ENCODE peak calls at places on chromosomes 5 and 9, in six cellular contexts. One of them, this sample, is unnamed.

GRCh38 chr5:148844433-148845279 is 18.2 kb downstream of the ADRB2 start:
- DNase-seq in GDM1: no peak
- DNase-seq in AG09309: no peak
- DNase-seq in SW 1271: no peak
- DNase-seq in iris pigment epithelial cell: no peak
- DNase-seq in GM03348: no peak
- DNase-seq in this sample: no peak

GRCh38 chr9:93197670-93198069 is 13.7 kb downstream of the WNK2 start:
- DNase-seq in SW 1271: no peak
- DNase-seq in iris pigment epithelial cell: no peak
- DNase-seq in GM03348: no peak
- DNase-seq in AG09309: no peak
- DNase-seq in GDM1: no peak
- DNase-seq in this sample: no peak

GRCh38 chr9:132516301-132516700 is 66.1 kb upstream of the BARHL1 start:
- DNase-seq in GM03348: no peak
- DNase-seq in iris pigment epithelial cell: no peak
- DNase-seq in AG09309: no peak
- DNase-seq in SW 1271: no peak
- DNase-seq in GDM1: no peak
- DNase-seq in this sample: no peak

GRCh38 chr5:172739385-172739784 is 31.6 kb downstream of the DUSP1 start:
- DNase-seq in GDM1: no peak
- DNase-seq in SW 1271: no peak
- DNase-seq in iris pigment epithelial cell: no peak
- DNase-seq in AG09309: no peak
- DNase-seq in GM03348: no peak
- DNase-seq in this sample: no peak

GRCh38 chr5:1853531-1853930 is 29.2 kb downstream of the IRX4 start:
- DNase-seq in GDM1: no peak
- DNase-seq in GM03348: no peak
- DNase-seq in iris pigment epithelial cell: no peak
- DNase-seq in AG09309: no peak
- DNase-seq in SW 1271: no peak
- DNase-seq in this sample: no peak

GRCh38 chr9:129177443-129177790 is 644 bp downstream of the IER5L start:
- DNase-seq in GDM1: no peak
- DNase-seq in AG09309: no peak
- DNase-seq in SW 1271: no peak
- DNase-seq in GM03348: peak
- DNase-seq in iris pigment epithelial cell: no peak
- DNase-seq in this sample: no peak

GRCh38 chr9:6566409-6567139 is 79.0 kb downstream of the GLDC start:
- DNase-seq in GDM1: peak
- DNase-seq in GM03348: peak
- DNase-seq in iris pigment epithelial cell: peak
- DNase-seq in SW 1271: peak
- DNase-seq in AG09309: peak
- DNase-seq in this sample: peak

GRCh38 chr9:124282442-124283231 is 24.9 kb downstream of the NEK6 start:
- DNase-seq in GM03348: peak
- DNase-seq in GDM1: no peak
- DNase-seq in AG09309: no peak
- DNase-seq in iris pigment epithelial cell: peak
- DNase-seq in SW 1271: no peak
- DNase-seq in this sample: no peak

GRCh38 chr9:101119206-101119819 is 90.8 kb downstream of the PLPPR1 start:
- DNase-seq in iris pigment epithelial cell: peak
- DNase-seq in GDM1: no peak
- DNase-seq in GM03348: peak
- DNase-seq in SW 1271: peak
- DNase-seq in AG09309: no peak
- DNase-seq in this sample: no peak

GRCh38 chr9:35930990-35931389 is 21.7 kb downstream of the SPAAR start:
- DNase-seq in iris pigment epithelial cell: no peak
- DNase-seq in GM03348: no peak
- DNase-seq in SW 1271: no peak
- DNase-seq in GDM1: no peak
- DNase-seq in AG09309: no peak
- DNase-seq in this sample: no peak

GRCh38 chr5:127601601-127602000 is 47.3 kb upstream of the CTXN3 start:
- DNase-seq in GDM1: no peak
- DNase-seq in iris pigment epithelial cell: no peak
- DNase-seq in GM03348: no peak
- DNase-seq in SW 1271: no peak
- DNase-seq in AG09309: no peak
- DNase-seq in this sample: no peak

GRCh38 chr5:145683426-145683825 is 151.7 kb downstream of the PRELID2 start:
- DNase-seq in iris pigment epithelial cell: no peak
- DNase-seq in AG09309: no peak
- DNase-seq in GDM1: no peak
- DNase-seq in SW 1271: no peak
- DNase-seq in GM03348: no peak
- DNase-seq in this sample: no peak

GRCh38 chr5:14097998-14098471 is 45.1 kb upstream of the TRIO start:
- DNase-seq in GDM1: no peak
- DNase-seq in GM03348: peak
- DNase-seq in iris pigment epithelial cell: peak
- DNase-seq in AG09309: peak
- DNase-seq in SW 1271: peak
- DNase-seq in this sample: no peak

GRCh38 chr9:88378317-88378716 is 9.9 kb upstream of the SPIN1 start:
- DNase-seq in SW 1271: no peak
- DNase-seq in GM03348: no peak
- DNase-seq in iris pigment epithelial cell: peak
- DNase-seq in GDM1: no peak
- DNase-seq in AG09309: no peak
- DNase-seq in this sample: no peak

GRCh38 chr5:117182104-117182503 is 607.5 kb upstream of the SEMA6A start:
- DNase-seq in AG09309: no peak
- DNase-seq in GM03348: no peak
- DNase-seq in SW 1271: no peak
- DNase-seq in GDM1: no peak
- DNase-seq in iris pigment epithelial cell: no peak
- DNase-seq in this sample: no peak

GRCh38 chr9:134957165-134957944 is 39.6 kb upstream of the FCN1 start:
- DNase-seq in iris pigment epithelial cell: no peak
- DNase-seq in GM03348: no peak
- DNase-seq in SW 1271: no peak
- DNase-seq in AG09309: no peak
- DNase-seq in GDM1: no peak
- DNase-seq in this sample: no peak

GRCh38 chr5:54753034-54753433 is 232.4 kb downstream of the ESM1 start:
- DNase-seq in SW 1271: no peak
- DNase-seq in GM03348: peak
- DNase-seq in AG09309: no peak
- DNase-seq in iris pigment epithelial cell: peak
- DNase-seq in GDM1: peak
- DNase-seq in this sample: no peak

GRCh38 chr9:126372716-126373115 is 46.1 kb downstream of the MVB12B start:
- DNase-seq in AG09309: no peak
- DNase-seq in GDM1: no peak
- DNase-seq in GM03348: no peak
- DNase-seq in SW 1271: no peak
- DNase-seq in iris pigment epithelial cell: no peak
- DNase-seq in this sample: no peak

GRCh38 chr5:2892601-2893000 is 141.1 kb upstream of the IRX2 start:
- DNase-seq in iris pigment epithelial cell: no peak
- DNase-seq in AG09309: no peak
- DNase-seq in SW 1271: no peak
- DNase-seq in GM03348: no peak
- DNase-seq in GDM1: no peak
- DNase-seq in this sample: no peak

GRCh38 chr9:109452761-109453160 is 45.3 kb downstream of the PTPN3 start:
- DNase-seq in iris pigment epithelial cell: peak
- DNase-seq in SW 1271: peak
- DNase-seq in AG09309: peak
- DNase-seq in GM03348: no peak
- DNase-seq in GDM1: no peak
- DNase-seq in this sample: no peak

GRCh38 chr5:137605377-137605776 is 106.3 kb upstream of the SPOCK1 start:
- DNase-seq in iris pigment epithelial cell: no peak
- DNase-seq in GDM1: no peak
- DNase-seq in GM03348: peak
- DNase-seq in AG09309: no peak
- DNase-seq in SW 1271: no peak
- DNase-seq in this sample: no peak

GRCh38 chr9:81855538-81855937 is 72.7 kb upstream of the SPATA31D4 start:
- DNase-seq in GDM1: no peak
- DNase-seq in AG09309: no peak
- DNase-seq in SW 1271: peak
- DNase-seq in GM03348: no peak
- DNase-seq in iris pigment epithelial cell: peak
- DNase-seq in this sample: no peak

GRCh38 chr5:149439899-149440655 is 61.0 kb upstream of the IL17B start:
- DNase-seq in GDM1: peak
- DNase-seq in GM03348: no peak
- DNase-seq in iris pigment epithelial cell: no peak
- DNase-seq in AG09309: no peak
- DNase-seq in SW 1271: peak
- DNase-seq in this sample: no peak

GRCh38 chr9:26329974-26330373 is 562.6 kb downstream of the CAAP1 start:
- DNase-seq in iris pigment epithelial cell: no peak
- DNase-seq in GDM1: no peak
- DNase-seq in AG09309: no peak
- DNase-seq in GM03348: no peak
- DNase-seq in SW 1271: no peak
- DNase-seq in this sample: no peak

GRCh38 chr5:119315516-119315949 is 40.3 kb upstream of the TNFAIP8 start:
- DNase-seq in SW 1271: peak
- DNase-seq in GDM1: peak
- DNase-seq in AG09309: no peak
- DNase-seq in iris pigment epithelial cell: peak
- DNase-seq in GM03348: peak
- DNase-seq in this sample: no peak

This sample was measured in activated T-helper 1 cell treated with anti-CD3 and anti-CD28 coated beads, Interleukin-2, amount 50 U/mL, for 16 hours.